ENCODE peak calls at places on chromosome 6, in seven cellular contexts. Y, I, P, Q, V, B and T are unnamed samples.

GRCh38 chr6:71412559-71412958 is 123.9 kb downstream of the OGFRL1 start:
- DNase-seq in Q (no peak), I (no peak), B (no peak), Y (peak; percentile 17), P (peak; percentile 51), V (no peak), T (no peak)

GRCh38 chr6:170134077-170135040 is 156.5 kb downstream of the DLL1 start:
- DNase-seq in I (no peak), B (peak; percentile 32), V (peak; percentile 38), Y (no peak), Q (no peak), P (no peak), T (no peak)

GRCh38 chr6:131821408-131821807 is 13.6 kb downstream of the ENPP1 start:
- DNase-seq in P (no peak), Y (no peak), V (no peak), Q (no peak), B (no peak), I (no peak), T (no peak)

GRCh38 chr6:7058250-7058923 is 49.4 kb upstream of the RREB1 start:
- DNase-seq in Y (peak; percentile 21), V (no peak), P (peak; percentile 98), I (no peak), Q (no peak), B (no peak), T (no peak)

GRCh38 chr6:54431466-54431865 is 123.2 kb downstream of the TINAG start:
- DNase-seq in V (no peak), B (no peak), Y (no peak), Q (no peak), I (no peak), P (peak; percentile 43), T (no peak)

GRCh38 chr6:106254636-106255035 is 70.9 kb downstream of the ATG5 start:
- DNase-seq in B (no peak), V (no peak), I (peak; percentile 87), Q (no peak), P (peak; percentile 70), Y (no peak), T (no peak)

GRCh38 chr6:11033825-11034224 is 10.3 kb downstream of the ELOVL2 start:
- DNase-seq in V (no peak), P (peak; percentile 90), B (no peak), Y (no peak), Q (no peak), I (no peak), T (no peak)

GRCh38 chr6:79737172-79737571 is 106.0 kb downstream of the SH3BGRL2 start:
- DNase-seq in I (no peak), Q (no peak), V (no peak), Y (no peak), P (peak; percentile 1), B (no peak), T (no peak)

GRCh38 chr6:52109073-52109635 is 21.7 kb upstream of the PKHD1 start:
- DNase-seq in Y (no peak), P (no peak), I (no peak), V (no peak), Q (no peak), B (no peak), T (no peak)

GRCh38 chr6:30646450-30647038 is 389 bp upstream of the C6orf136 start:
- DNase-seq in P (no peak), V (peak; percentile 97), B (peak; percentile 73), I (peak; percentile 94), Y (peak; percentile 41), Q (peak; percentile 67), T (peak; percentile 90)

GRCh38 chr6:161835426-161836029 is 561.7 kb upstream of the AGPAT4 start:
- DNase-seq in V (no peak), Y (no peak), Q (no peak), P (no peak), B (peak; percentile 50), I (peak; percentile 31), T (peak; percentile 13)

GRCh38 chr6:15888798-15889772 is 226.3 kb upstream of the DTNBP1 start:
- DNase-seq in P (no peak), B (no peak), Y (no peak), I (no peak), Q (no peak), V (no peak), T (peak; percentile 62)

GRCh38 chr6:105041880-105042279 is 85.0 kb downstream of the LIN28B start:
- DNase-seq in V (no peak), Q (no peak), Y (no peak), I (no peak), B (no peak), P (no peak), T (no peak)

GRCh38 chr6:118100763-118101162 is 193.7 kb downstream of the SLC35F1 start:
- DNase-seq in I (no peak), Q (no peak), Y (peak; percentile 41), V (no peak), P (no peak), B (no peak), T (no peak)

GRCh38 chr6:25052181-25052580 is 116.4 kb upstream of the RIPOR2 start:
- DNase-seq in I (no peak), V (no peak), B (no peak), Y (no peak), Q (no peak), P (no peak), T (no peak)

GRCh38 chr6:116100419-116101297 is at the start of gene NT5DC1:
- DNase-seq in P (peak; percentile 67), B (peak; percentile 95), V (peak; percentile 92), Q (peak; percentile 58), Y (peak; percentile 90), I (peak; percentile 85), T (peak; percentile 87)

GRCh38 chr6:169627736-169628423 is 73.9 kb downstream of the WDR27 start:
- DNase-seq in B (no peak), I (no peak), V (no peak), Q (no peak), Y (no peak), P (no peak), T (no peak)

GRCh38 chr6:41288025-41288777 is 1.7 kb upstream of the TREM1 start:
- DNase-seq in Y (no peak), B (no peak), I (no peak), V (no peak), Q (no peak), P (peak; percentile 11), T (no peak)

GRCh38 chr6:137893726-137894125 is 26.7 kb downstream of the TNFAIP3 start:
- DNase-seq in Y (no peak), P (no peak), V (no peak), I (no peak), B (no peak), Q (no peak), T (no peak)

GRCh38 chr6:2841264-2842138 is at the start of gene SERPINB1:
- DNase-seq in Q (peak; percentile 75), B (peak; percentile 95), Y (peak; percentile 99), I (peak; percentile 32), V (peak; percentile 95), P (peak; percentile 97), T (peak; percentile 96)

GRCh38 chr6:2842139-2842552 is 483 bp upstream of the SERPINB1 start:
- DNase-seq in P (no peak), V (no peak), B (no peak), I (no peak), Y (no peak), Q (no peak), T (no peak)

GRCh38 chr6:2839982-2840793 is 1.5 kb downstream of the SERPINB1 start:
- DNase-seq in P (no peak), B (no peak), I (no peak), V (no peak), Y (no peak), Q (no peak), T (no peak)

GRCh38 chr6:2840794-2841061 is 935 bp downstream of the SERPINB1 start:
- DNase-seq in B (no peak), V (no peak), P (no peak), I (no peak), Q (no peak), Y (no peak), T (no peak)

DNA sequence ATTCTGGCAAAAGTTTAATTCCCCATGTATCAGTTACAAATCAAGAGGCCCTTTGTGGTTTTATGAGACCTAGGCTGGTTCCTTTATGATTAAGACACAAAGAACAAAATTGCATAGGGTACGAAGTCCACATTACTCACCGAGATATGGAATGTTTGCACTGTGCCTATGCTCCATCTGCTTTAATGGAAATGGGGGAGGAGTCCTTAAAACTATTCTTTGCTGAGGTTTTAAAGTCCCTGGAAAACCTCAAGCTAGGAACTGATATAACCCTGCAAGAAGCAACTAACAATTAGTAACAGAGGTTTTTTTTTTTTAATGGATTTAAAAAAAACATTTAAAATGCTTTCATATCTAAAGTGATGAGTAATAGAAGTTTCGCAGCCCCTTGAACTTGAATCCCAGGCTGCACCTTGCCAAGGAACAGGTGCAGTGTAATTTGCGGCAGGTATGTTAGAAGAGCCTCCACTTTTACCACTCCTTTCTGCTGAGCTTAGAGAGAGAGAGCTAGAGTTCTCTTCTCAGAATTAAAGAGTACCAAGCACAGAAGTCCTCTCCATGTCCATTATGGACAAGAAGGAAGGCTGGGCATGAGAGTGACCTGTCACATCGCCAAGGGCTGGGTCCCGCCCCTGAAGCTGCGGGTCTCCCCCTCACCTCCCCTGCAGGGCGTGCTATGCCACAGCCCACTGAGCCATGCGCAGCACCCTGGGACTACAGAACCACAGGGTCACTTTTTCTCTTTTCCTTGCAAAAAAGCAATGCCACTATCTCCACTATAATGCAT is 2.3 kb downstream of the SERPINB1 start:
- DNase-seq in B (no peak), P (peak; percentile 83), V (peak; percentile 59), Q (no peak), I (no peak), Y (no peak), T (no peak)
- H3K4me1 ChIP-seq in B (peaks cover 11% of the 10 kb centered on the region), P (peaks cover 18% of the 10 kb centered on the region), V (peaks cover 17% of the 10 kb centered on the region), Q (peaks cover 10% of the 10 kb centered on the region), I (no peaks in the 10 kb centered on the region), Y (no peaks in the 10 kb centered on the region), T (peaks cover 45% of the 10 kb centered on the region)

GRCh38 chr6:87561012-87561411 is 28.8 kb downstream of the RARS2 start:
- DNase-seq in Q (no peak), Y (peak; percentile 31), B (no peak), V (no peak), I (no peak), P (peak; percentile 20), T (no peak)
- H3K4me1 ChIP-seq in Q (no peaks in the 10 kb centered on the region), Y (no peaks in the 10 kb centered on the region), B (no peaks in the 10 kb centered on the region), V (no peaks in the 10 kb centered on the region), I (no peaks in the 10 kb centered on the region), P (peaks cover 11% of the 10 kb centered on the region), T (no peaks in the 10 kb centered on the region)

GRCh38 chr6:3426817-3427739 is 29.8 kb downstream of the SLC22A23 start:
- DNase-seq in Y (no peak), B (peak; percentile 50), I (no peak), V (no peak), P (no peak), Q (no peak), T (no peak)

GRCh38 chr6:3426091-3426780 is 30.6 kb downstream of the SLC22A23 start:
- DNase-seq in B (no peak), V (no peak), Y (no peak), Q (no peak), P (no peak), I (no peak), T (no peak)

GRCh38 chr6:3424185-3424927 is 32.5 kb downstream of the SLC22A23 start:
- DNase-seq in Q (no peak), I (no peak), B (no peak), Y (no peak), P (no peak), V (no peak), T (no peak)

GRCh38 chr6:3423439-3424184 is 33.2 kb downstream of the SLC22A23 start:
- DNase-seq in V (no peak), B (no peak), Q (no peak), P (no peak), Y (peak; percentile 73), I (no peak), T (no peak)

GRCh38 chr6:3425574-3425973 is 31.3 kb downstream of the SLC22A23 start:
- DNase-seq in Y (no peak), B (no peak), V (no peak), Q (no peak), P (no peak), I (no peak), T (no peak)
- H3K4me1 ChIP-seq in Y (no peaks in the 10 kb centered on the region), B (no peaks in the 10 kb centered on the region), V (no peaks in the 10 kb centered on the region), Q (no peaks in the 10 kb centered on the region), P (no peaks in the 10 kb centered on the region), I (no peaks in the 10 kb centered on the region), T (no peaks in the 10 kb centered on the region)

GRCh38 chr6:76789580-76789979 is 673.7 kb downstream of the HTR1B start:
- DNase-seq in I (no peak), P (no peak), B (no peak), Y (no peak), Q (no peak), V (no peak), T (no peak)
- H3K4me1 ChIP-seq in I (no peaks in the 10 kb centered on the region), P (no peaks in the 10 kb centered on the region), B (no peaks in the 10 kb centered on the region), Y (no peaks in the 10 kb centered on the region), Q (no peaks in the 10 kb centered on the region), V (no peaks in the 10 kb centered on the region), T (no peaks in the 10 kb centered on the region)